ENCODE peak calls at places on chromosomes 13 and 19, in six cellular contexts. A is T1000; D is erythroblast; X is epithelial cell of esophagus; E is NCI-H2171; F is stimulated activated CD8-positive, alpha-beta memory T cell treated with anti-CD3 and anti-CD28 coated beads, Interleukin-4, amount 100 ng/mL, for 4 hours. J is an unnamed sample.

GRCh38 chr19:33111587-33111986 is 20.3 kb upstream of the WDR88 start:
- DNase-seq in A (no peak), D (no peak), X (no peak), E (no peak), F (no peak), J (no peak)

GRCh38 chr13:98473135-98473791 is 103.6 kb downstream of the STK24 start:
- DNase-seq in A (no peak), D (no peak), X (no peak), E (no peak), F (no peak), J (no peak)

GRCh38 chr19:28289294-28290063 is 923.5 kb downstream of the UQCRFS1 start:
- DNase-seq in A (no peak), D (no peak), X (no peak), E (no peak), F (no peak), J (peak; percentile 87)

GRCh38 chr19:11964496-11964857 is 363 bp upstream of the ZNF763 start:
- DNase-seq in A (no peak), D (no peak), X (no peak), E (no peak), F (no peak), J (peak; percentile 60)

GRCh38 chr19:8252922-8253589 is 43.9 kb downstream of the CERS4 start:
- DNase-seq in A (peak; percentile 67), D (peak; percentile 76), X (peak; percentile 77), E (peak; percentile 77), F (peak; percentile 61), J (peak; percentile 78)

GRCh38 chr13:31749929-31750328 is 10.6 kb downstream of the RXFP2 start:
- DNase-seq in A (no peak), D (no peak), X (peak; percentile 66), E (no peak), F (no peak), J (no peak)

GRCh38 chr13:111177081-111177711 is 62.1 kb downstream of the ARHGEF7 start:
- DNase-seq in A (no peak), D (no peak), X (peak; percentile 67), E (no peak), F (no peak), J (no peak)

GRCh38 chr13:48531416-48532145 is 1.3 kb downstream of the RCBTB2 start:
- DNase-seq in A (no peak), D (no peak), X (peak; percentile 29), E (no peak), F (no peak), J (no peak)

GRCh38 chr19:35223084-35223790 is 5.3 kb downstream of the FAM187B start:
- DNase-seq in A (no peak), D (no peak), X (no peak), E (no peak), F (no peak), J (no peak)

GRCh38 chr13:113609616-113610015 is 25.1 kb downstream of the TFDP1 start:
- DNase-seq in A (no peak), D (no peak), X (no peak), E (no peak), F (no peak), J (no peak)

GRCh38 chr19:47762615-47763308 is 15.7 kb upstream of the SELENOW start:
- DNase-seq in A (no peak), D (no peak), X (no peak), E (no peak), F (no peak), J (no peak)

GRCh38 chr13:113731192-113732175 is 27.5 kb upstream of the TMEM255B start:
- DNase-seq in A (no peak), D (no peak), X (no peak), E (no peak), F (no peak), J (no peak)

GRCh38 chr19:19900124-19900523 is 622 bp upstream of the ZNF93 start:
- DNase-seq in A (no peak), D (no peak), X (no peak), E (peak; percentile 5), F (no peak), J (no peak)

GRCh38 chr13:25905411-25906010 is 146.3 kb downstream of the SHISA2 start:
- DNase-seq in A (no peak), D (no peak), X (no peak), E (no peak), F (no peak), J (no peak)

GRCh38 chr19:16062789-16063188 is 13.5 kb upstream of the TPM4 start:
- DNase-seq in A (no peak), D (peak; percentile 39), X (peak; percentile 38), E (no peak), F (no peak), J (no peak)

GRCh38 chr13:110399801-110400200 is 92.7 kb downstream of the COL4A2 start:
- DNase-seq in A (no peak), D (no peak), X (no peak), E (no peak), F (no peak), J (no peak)

GRCh38 chr19:54337858-54338230 is 1.1 kb downstream of the LILRA4 start:
- DNase-seq in A (no peak), D (no peak), X (no peak), E (no peak), F (no peak), J (no peak)

GRCh38 chr13:111492341-111492945 is 172.0 kb downstream of the TEX29 start:
- DNase-seq in A (no peak), D (no peak), X (no peak), E (no peak), F (no peak), J (no peak)

GRCh38 chr13:104773775-104774174 is 1707.6 kb upstream of the SLC10A2 start:
- DNase-seq in A (no peak), D (peak; percentile 17), X (peak; percentile 82), E (peak; percentile 41), F (no peak), J (peak; percentile 52)

GRCh38 chr13:110388141-110388943 is 81.3 kb downstream of the COL4A2 start:
- DNase-seq in A (peak; percentile 65), D (no peak), X (peak; percentile 67), E (no peak), F (no peak), J (peak; percentile 32)

GRCh38 chr19:4456566-4456842 is 1.1 kb downstream of the UBXN6 start:
- DNase-seq in A (no peak), D (peak; percentile 59), X (peak; percentile 70), E (peak; percentile 74), F (no peak), J (no peak)

GRCh38 chr13:101690871-101691270 is 238.4 kb downstream of the ITGBL1 start:
- DNase-seq in A (no peak), D (no peak), X (no peak), E (no peak), F (no peak), J (no peak)

GRCh38 chr13:99585609-99586008 is 84.3 kb downstream of the TM9SF2 start:
- DNase-seq in A (no peak), D (no peak), X (no peak), E (no peak), F (no peak), J (no peak)

GRCh38 chr19:3358392-3358918 is 7.9 kb upstream of the NFIC start:
- DNase-seq in A (no peak), D (no peak), X (no peak), E (no peak), F (peak; percentile 32), J (no peak)

GRCh38 chr13:98471895-98472294 is 105.0 kb downstream of the STK24 start:
- DNase-seq in A (no peak), D (no peak), X (no peak), E (no peak), F (no peak), J (no peak)

GRCh38 chr13:44307255-44307654 is 66.4 kb upstream of the SERP2 start:
- DNase-seq in A (no peak), D (no peak), X (no peak), E (no peak), F (no peak), J (no peak)

GRCh38 chr19:4229179-4229931 is at the start of gene EBI3:
- DNase-seq in A (peak; percentile 50), D (no peak), X (no peak), E (no peak), F (peak; percentile 22), J (no peak)

GRCh38 chr13:35768126-35768525 is 291.6 kb upstream of the MAB21L1 start:
- DNase-seq in A (no peak), D (no peak), X (no peak), E (peak; percentile 64), F (no peak), J (no peak)

GRCh38 chr19:45451181-45451849 is 16.5 kb upstream of the FOSB start:
- DNase-seq in A (peak; percentile 21), D (peak; percentile 51), X (peak; percentile 77), E (no peak), F (no peak), J (no peak)

GRCh38 chr19:41697198-41697855 is 9.3 kb upstream of the CEACAM7 start:
- DNase-seq in A (no peak), D (no peak), X (no peak), E (no peak), F (no peak), J (no peak)

GRCh38 chr19:12858041-12858928 is 20.0 kb downstream of the MAST1 start:
- DNase-seq in A (no peak), D (no peak), X (no peak), E (no peak), F (no peak), J (no peak)

GRCh38 chr13:98370806-98371553 is 193.9 kb upstream of the RNF113B start:
- DNase-seq in A (no peak), D (no peak), X (peak; percentile 27), E (no peak), F (no peak), J (no peak)